ENCODE peak calls at places on chromosomes 4 and X, in seven cellular contexts. D is WTC11, V is K562, W is HepG2, E is HCT116, A is GM12878, B is H1. Q is an unnamed sample.

GRCh38 chrX:103423955-103424640 is 47.8 kb downstream of the BEX3 start:
- DNase-seq in D (peak), V (no peak), W (no peak), E (no peak), A (no peak), B (no peak), Q (no peak)

GRCh38 chrX:135185795-135186443 is 14.7 kb upstream of the CT55 start:
- DNase-seq in D (peak), V (peak), W (peak), E (peak), A (peak), B (no peak), Q (peak)

GRCh38 chrX:150763810-150764209 is 70.6 kb downstream of the MTMR1 start:
- DNase-seq in D (no peak), V (no peak), W (no peak), E (no peak), A (no peak), B (no peak), Q (no peak)

GRCh38 chr4:22824091-22824490 is 131.4 kb downstream of the GBA3 start:
- DNase-seq in D (no peak), V (no peak), W (no peak), E (no peak), A (no peak), B (no peak), Q (no peak)

GRCh38 chr4:173370130-173370476 is 651 bp upstream of the SAP30 start:
- DNase-seq in D (peak), V (peak), W (no peak), E (no peak), A (no peak), B (peak), Q (no peak)

GRCh38 chrX:136694491-136695087 is 46.6 kb downstream of the CD40LG start:
- DNase-seq in D (no peak), V (peak), W (peak), E (peak), A (no peak), B (peak), Q (peak)

GRCh38 chr4:555566-556275 is 20.4 kb downstream of the TMEM271 start:
- DNase-seq in D (no peak), V (no peak), W (no peak), E (no peak), A (no peak), B (no peak), Q (no peak)

GRCh38 chr4:119016636-119017035 is 119.0 kb upstream of the MYOZ2 start:
- DNase-seq in D (no peak), V (no peak), W (no peak), E (no peak), A (no peak), B (no peak), Q (no peak)

GRCh38 chrX:42715689-42716022 is 62.3 kb downstream of the PPP1R2C start:
- DNase-seq in D (no peak), V (no peak), W (no peak), E (no peak), A (no peak), B (no peak), Q (no peak)

GRCh38 chrX:104961926-104962325 is 258.6 kb downstream of the TEX13A start:
- DNase-seq in D (no peak), V (no peak), W (no peak), E (no peak), A (no peak), B (no peak), Q (no peak)

GRCh38 chrX:133544105-133544504 is 128.8 kb upstream of the GPC4 start:
- DNase-seq in D (no peak), V (no peak), W (peak), E (peak), A (no peak), B (no peak), Q (no peak)

GRCh38 chrX:108025954-108026616 is 18.8 kb upstream of the VSIG1 start:
- DNase-seq in D (no peak), V (no peak), W (no peak), E (no peak), A (no peak), B (no peak), Q (no peak)

GRCh38 chr4:101229116-101229515 is 118.2 kb downstream of the PPP3CA start:
- DNase-seq in D (no peak), V (no peak), W (no peak), E (no peak), A (no peak), B (no peak), Q (no peak)

GRCh38 chr4:140754918-140755810 is 1.0 kb downstream of the TBC1D9 start:
- DNase-seq in D (no peak), V (no peak), W (no peak), E (no peak), A (no peak), B (no peak), Q (no peak)

GRCh38 chr4:8069102-8069752 is 89.4 kb downstream of the ABLIM2 start:
- DNase-seq in D (no peak), V (no peak), W (no peak), E (no peak), A (no peak), B (no peak), Q (no peak)

GRCh38 chr4:165394275-165394674 is 15.5 kb downstream of the CPE start:
- DNase-seq in D (no peak), V (no peak), W (no peak), E (no peak), A (no peak), B (no peak), Q (no peak)

GRCh38 chr4:157052429-157053040 is 23.4 kb upstream of the GLRB start:
- DNase-seq in D (no peak), V (no peak), W (no peak), E (no peak), A (no peak), B (peak), Q (no peak)

GRCh38 chr4:42172921-42173320 is 20.5 kb upstream of the BEND4 start:
- DNase-seq in D (no peak), V (no peak), W (no peak), E (no peak), A (no peak), B (no peak), Q (no peak)

GRCh38 chrX:129726307-129727111 is 12.3 kb upstream of the XPNPEP2 start:
- DNase-seq in D (peak), V (peak), W (peak), E (peak), A (no peak), B (peak), Q (peak)

GRCh38 chr4:147578057-147578476 is 39.1 kb upstream of the TMEM184C start:
- DNase-seq in D (no peak), V (no peak), W (peak), E (peak), A (no peak), B (no peak), Q (no peak)

GRCh38 chrX:30900227-30900626 is 11.2 kb upstream of the TAB3 start:
- DNase-seq in D (no peak), V (no peak), W (no peak), E (no peak), A (no peak), B (no peak), Q (no peak)

GRCh38 chrX:100584636-100585035 is at the start of gene TNMD:
- DNase-seq in D (no peak), V (no peak), W (no peak), E (no peak), A (no peak), B (no peak), Q (no peak)
- TF ChIP-seq SP1 in D (no peak), V (no peak), W (no peak), E (no peak), A (no peak), B (no peak), Q (no peak)

GRCh38 chrX:13180807-13181206 is 136.4 kb upstream of the FAM9C start:
- DNase-seq in D (no peak), V (no peak), W (no peak), E (no peak), A (no peak), B (no peak), Q (no peak)
- TF ChIP-seq SP1 in D (no peak), V (no peak), W (no peak), E (no peak), A (no peak), B (no peak), Q (no peak)

GRCh38 chr4:137961051-137961438 is 281.1 kb downstream of the SLC7A11 start:
- DNase-seq in D (no peak), V (no peak), W (no peak), E (no peak), A (no peak), B (no peak), Q (no peak)
- TF ChIP-seq SP1 in D (no peak), V (no peak), W (no peak), E (no peak), A (no peak), B (no peak), Q (no peak)

GRCh38 chr4:25161599-25161960 is 1.3 kb upstream of the SEPSECS start:
- DNase-seq in D (no peak), V (peak), W (no peak), E (no peak), A (no peak), B (no peak), Q (no peak)
- TF ChIP-seq SP1 in D (no peak), V (no peak), W (no peak), E (no peak), A (no peak), B (no peak), Q (no peak)

Q was measured in HEK293T.